ENCODE peak calls at places on chromosomes 4 and X, in four cellular contexts. D, V, Y and Q are unnamed samples.

GRCh38 chrX:106752101-106752678 is 25.7 kb downstream of the RNF128 start:
- DNase-seq in D (no peak), V (no peak), Y (no peak), Q (no peak)

GRCh38 chr4:22514431-22514830 is 1.4 kb downstream of the ADGRA3 start:
- DNase-seq in D (no peak), V (no peak), Y (no peak), Q (no peak)

GRCh38 chrX:49282647-49283011 is 13.0 kb downstream of the PPP1R3F start:
- DNase-seq in D (no peak), V (no peak), Y (no peak), Q (peak)

GRCh38 chr4:43564601-43565000 is 672.1 kb downstream of the GRXCR1 start:
- DNase-seq in D (no peak), V (no peak), Y (no peak), Q (no peak)

GRCh38 chr4:7772708-7773385 is 166.8 kb downstream of the AFAP1 start:
- DNase-seq in D (peak), V (no peak), Y (no peak), Q (no peak)

GRCh38 chrX:110280954-110281353 is 36.9 kb downstream of the AMMECR1 start:
- DNase-seq in D (no peak), V (no peak), Y (peak), Q (no peak)

GRCh38 chr4:153684182-153685073 is at the start of gene TLR2:
- DNase-seq in D (peak), V (peak), Y (no peak), Q (no peak)

GRCh38 chr4:38623260-38623659 is 40.7 kb upstream of the KLF3 start:
- DNase-seq in D (no peak), V (no peak), Y (no peak), Q (no peak)

GRCh38 chr4:137678796-137679195 is 146.5 kb upstream of the PCDH18 start:
- DNase-seq in D (no peak), V (no peak), Y (no peak), Q (no peak)

GRCh38 chr4:150127757-150128156 is 49.5 kb downstream of the DCLK2 start:
- DNase-seq in D (no peak), V (no peak), Y (no peak), Q (no peak)

GRCh38 chr4:150297861-150298474 is 219.7 kb downstream of the DCLK2 start:
- DNase-seq in D (no peak), V (no peak), Y (peak), Q (no peak)

GRCh38 chrX:21840199-21840557 is 761 bp downstream of the MBTPS2 start:
- DNase-seq in D (no peak), V (no peak), Y (no peak), Q (no peak)

GRCh38 chr4:90950385-90950841 is 823.2 kb downstream of the CCSER1 start:
- DNase-seq in D (no peak), V (no peak), Y (no peak), Q (no peak)

GRCh38 chrX:108439961-108440696 is 491 bp downstream of the COL4A5 start:
- DNase-seq in D (peak), V (no peak), Y (peak), Q (no peak)

GRCh38 chr4:92840880-92841279 is 537.1 kb downstream of the GRID2 start:
- DNase-seq in D (no peak), V (no peak), Y (no peak), Q (no peak)

GRCh38 chr4:108861339-108861738 is 98.5 kb upstream of the ETNPPL start:
- DNase-seq in D (no peak), V (no peak), Y (no peak), Q (no peak)

GRCh38 chrX:39320165-39320564 is 518.9 kb downstream of the MID1IP1 start:
- DNase-seq in D (no peak), V (no peak), Y (no peak), Q (no peak)

GRCh38 chr4:18390655-18391369 is 369.3 kb upstream of the LCORL start:
- DNase-seq in D (peak), V (no peak), Y (no peak), Q (no peak)

GRCh38 chrX:71067079-71067478 is 1.1 kb downstream of the SNX12 start:
- DNase-seq in D (no peak), V (no peak), Y (no peak), Q (no peak)

GRCh38 chr4:71765837-71766236 is 18.0 kb downstream of the GC start:
- DNase-seq in D (no peak), V (no peak), Y (no peak), Q (no peak)

GRCh38 chr4:115675721-115676120 is 562.3 kb upstream of the NDST4 start:
- DNase-seq in D (no peak), V (no peak), Y (no peak), Q (no peak)

GRCh38 chr4:142858965-142859364 is 12.9 kb upstream of the INPP4B start:
- DNase-seq in D (no peak), V (no peak), Y (no peak), Q (no peak)

GRCh38 chr4:146232131-146232722 is 17.9 kb downstream of the REELD1 start:
- DNase-seq in D (no peak), V (no peak), Y (no peak), Q (no peak)

GRCh38 chr4:48133668-48134444 is at the start of gene TXK:
- DNase-seq in D (no peak), V (no peak), Y (no peak), Q (no peak)

GRCh38 chrX:132876509-132876837 is 82.0 kb downstream of the HS6ST2 start:
- DNase-seq in D (no peak), V (no peak), Y (no peak), Q (no peak)

GRCh38 chr4:167587361-167587760 is 353.1 kb upstream of the SPOCK3 start:
- DNase-seq in D (no peak), V (no peak), Y (no peak), Q (no peak)

GRCh38 chrX:51614353-51614752 is 4.4 kb downstream of the CENPVL3 start:
- DNase-seq in D (peak), V (peak), Y (peak), Q (no peak)

GRCh38 chr4:153346563-153346962 is 2.1 kb downstream of the MND1 start:
- DNase-seq in D (no peak), V (no peak), Y (no peak), Q (no peak)

GRCh38 chr4:48780867-48781219 is 764 bp upstream of the FRYL start:
- DNase-seq in D (no peak), V (peak), Y (peak), Q (no peak)